ENCODE peak calls at places on chromosomes 5 and 9, in nine cellular contexts. N is HS-5; C is kidney glomerular epithelial cell; I is T-helper 2 cell treated with Interferon-gamma antibody and Interleukin-4, amounts not matched to agents 5 μg/mL and 100 μg/mL, for 36 hours; H is epithelial cell of prostate; Z is substantia nigra; Y is uterus; S is activated CD8-positive, alpha-beta T cell treated with anti-CD3 and anti-CD28 coated beads for 36 hours; J is kidney. R is an unnamed sample.

GRCh38 chr9:130537346-130538050 is 41.9 kb upstream of the FUBP3 start:
- DNase-seq in N (no peak), C (no peak), I (no peak), H (no peak), Z (no peak), Y (peak; percentile 17), S (no peak), J (no peak), R (no peak)

GRCh38 chr5:136191304-136192014 is 1.5 kb downstream of the SMIM32 start:
- DNase-seq in N (no peak), C (no peak), I (no peak), H (peak; percentile 26), Z (no peak), Y (no peak), S (no peak), J (peak; percentile 56), R (no peak)

GRCh38 chr5:175523292-175523691 is 44.9 kb downstream of the SFXN1 start:
- DNase-seq in N (no peak), C (no peak), I (no peak), H (no peak), Z (no peak), Y (no peak), S (no peak), J (no peak), R (no peak)

GRCh38 chr9:19759066-19759465 is 29.8 kb downstream of the SLC24A2 start:
- DNase-seq in N (no peak), C (no peak), I (no peak), H (no peak), Z (no peak), Y (no peak), S (no peak), J (no peak), R (no peak)

GRCh38 chr9:35844628-35845301 is 15.7 kb downstream of the TMEM8B start:
- DNase-seq in N (peak; percentile 89), C (peak; percentile 29), I (no peak), H (peak; percentile 76), Z (no peak), Y (peak; percentile 71), S (peak; percentile 37), J (no peak), R (no peak)

GRCh38 chr5:152942633-152943336 is 537.7 kb upstream of the NMUR2 start:
- DNase-seq in N (no peak), C (no peak), I (no peak), H (no peak), Z (no peak), Y (no peak), S (no peak), J (no peak), R (no peak)

GRCh38 chr9:82147798-82148440 is 159.3 kb downstream of the SPATA31D1 start:
- DNase-seq in N (no peak), C (peak; percentile 31), I (no peak), H (no peak), Z (no peak), Y (no peak), S (no peak), J (no peak), R (no peak)

GRCh38 chr5:135126688-135127603 is 92.9 kb upstream of the PITX1 start:
- DNase-seq in N (no peak), C (peak; percentile 51), I (no peak), H (no peak), Z (no peak), Y (no peak), S (no peak), J (peak; percentile 91), R (no peak)

GRCh38 chr5:176152191-176152932 is 85.9 kb upstream of the SIMC1 start:
- DNase-seq in N (no peak), C (peak; percentile 74), I (no peak), H (no peak), Z (no peak), Y (no peak), S (no peak), J (no peak), R (no peak)

GRCh38 chr9:137306546-137307254 is 4.6 kb upstream of the NRARP start:
- DNase-seq in N (no peak), C (no peak), I (no peak), H (no peak), Z (no peak), Y (peak; percentile 24), S (no peak), J (peak; percentile 81), R (no peak)

GRCh38 chr9:113454914-113455761 is 8.4 kb upstream of the RGS3 start:
- DNase-seq in N (peak; percentile 66), C (peak; percentile 52), I (no peak), H (no peak), Z (no peak), Y (peak; percentile 56), S (peak; percentile 22), J (no peak), R (no peak)

GRCh38 chr5:33049845-33050244 is 338.7 kb downstream of the NPR3 start:
- DNase-seq in N (peak; percentile 88), C (peak; percentile 67), I (no peak), H (peak; percentile 80), Z (no peak), Y (no peak), S (no peak), J (peak; percentile 59), R (no peak)

GRCh38 chr5:162274684-162275083 is 207.1 kb downstream of the GABRG2 start:
- DNase-seq in N (no peak), C (no peak), I (no peak), H (no peak), Z (no peak), Y (no peak), S (no peak), J (no peak), R (no peak)

GRCh38 chr9:13360188-13360587 is 80.7 kb upstream of the MPDZ start:
- DNase-seq in N (no peak), C (no peak), I (no peak), H (no peak), Z (no peak), Y (no peak), S (no peak), J (no peak), R (no peak)

GRCh38 chr9:120928720-120929389 is 2.3 kb upstream of the TRAF1 start:
- DNase-seq in N (no peak), C (peak; percentile 24), I (peak; percentile 86), H (no peak), Z (peak; percentile 7), Y (peak; percentile 67), S (peak; percentile 83), J (peak; percentile 92), R (peak; percentile 58)

GRCh38 chr5:167573274-167574127 is 717.9 kb upstream of the WWC1 start:
- DNase-seq in N (no peak), C (no peak), I (no peak), H (no peak), Z (no peak), Y (no peak), S (no peak), J (no peak), R (no peak)

GRCh38 chr5:54415896-54416640 is 39.4 kb upstream of the HSPB3 start:
- DNase-seq in N (no peak), C (no peak), I (no peak), H (peak; percentile 83), Z (no peak), Y (no peak), S (no peak), J (no peak), R (no peak)

GRCh38 chr9:138115506-138115905 is 237.9 kb downstream of the CACNA1B start:
- DNase-seq in N (no peak), C (no peak), I (no peak), H (no peak), Z (no peak), Y (no peak), S (no peak), J (peak; percentile 20), R (no peak)

GRCh38 chr5:139725073-139725830 is 70.4 kb upstream of the PSD2 start:
- DNase-seq in N (peak; percentile 60), C (peak; percentile 82), I (no peak), H (no peak), Z (no peak), Y (peak; percentile 77), S (no peak), J (peak; percentile 96), R (no peak)

GRCh38 chr5:112174959-112175594 is 244.0 kb downstream of the EPB41L4A start:
- DNase-seq in N (no peak), C (peak; percentile 82), I (no peak), H (no peak), Z (no peak), Y (peak; percentile 20), S (peak; percentile 63), J (no peak), R (no peak)